ENCODE peak calls at places on chromosome X, in seven cellular contexts. I is esophagus squamous epithelium, F is testis, U is upper lobe of left lung, N is esophagus muscularis mucosa, V is endothelial cell of umbilical vein, B is GM12892. E is an unnamed sample.

GRCh38 chrX:14029039-14029424 is 660 bp downstream of the GEMIN8 start:
- DNase-seq in U (no peak), F (no peak), I (no peak), B (no peak), V (no peak), N (no peak), E (no peak)

GRCh38 chrX:134933911-134934310 is 56.9 kb upstream of the SMIM10 start:
- DNase-seq in F (no peak), N (no peak), I (no peak), V (peak), B (no peak), U (no peak), E (peak)

GRCh38 chrX:27987862-27988646 is 6.8 kb upstream of the DCAF8L1 start:
- DNase-seq in B (no peak), U (no peak), N (no peak), I (no peak), F (no peak), V (no peak), E (no peak)

GRCh38 chrX:85922821-85923220 is 124.5 kb downstream of the CHM start:
- DNase-seq in N (no peak), F (no peak), I (no peak), B (no peak), U (peak), V (no peak), E (no peak)

GRCh38 chrX:154409222-154409871 is at the start of gene DNASE1L1:
- DNase-seq in B (peak), V (peak), N (no peak), I (no peak), F (peak), U (peak), E (peak)

GRCh38 chrX:25083661-25084060 is 67.9 kb upstream of the ARX start:
- DNase-seq in N (no peak), B (no peak), I (no peak), F (no peak), V (no peak), U (no peak), E (no peak)

GRCh38 chrX:150841466-150842197 is 56.8 kb downstream of the CD99L2 start:
- DNase-seq in B (no peak), I (no peak), N (no peak), U (no peak), V (no peak), F (no peak), E (no peak)

GRCh38 chrX:109270580-109271484 is 211.1 kb downstream of the GUCY2F start:
- DNase-seq in F (no peak), U (no peak), I (peak), V (no peak), B (peak), N (no peak), E (peak)

GRCh38 chrX:35890699-35891098 is 28.8 kb upstream of the CFAP47 start:
- DNase-seq in F (peak), V (no peak), I (no peak), U (peak), B (no peak), N (no peak), E (peak)

GRCh38 chrX:13345037-13345436 is 25.2 kb upstream of the ATXN3L start:
- DNase-seq in N (no peak), I (no peak), U (no peak), F (no peak), V (no peak), B (no peak), E (no peak)

GRCh38 chrX:78237127-78237526 is 90.3 kb downstream of the CYSLTR1 start:
- DNase-seq in I (no peak), F (no peak), V (no peak), U (no peak), B (no peak), N (no peak), E (no peak)

GRCh38 chrX:115491766-115492165 is 69.2 kb upstream of the PLS3 start:
- DNase-seq in V (peak), I (no peak), F (no peak), B (no peak), N (no peak), U (no peak), E (no peak)

GRCh38 chrX:115494133-115494532 is 66.8 kb upstream of the PLS3 start:
- DNase-seq in B (no peak), N (no peak), U (no peak), I (no peak), F (no peak), V (peak), E (no peak)

GRCh38 chrX:115487608-115488007 is 73.4 kb upstream of the PLS3 start:
- DNase-seq in N (no peak), B (no peak), I (no peak), V (no peak), U (no peak), F (no peak), E (no peak)

GRCh38 chrX:115490814-115491213 is 70.2 kb upstream of the PLS3 start:
- DNase-seq in V (peak), N (no peak), I (no peak), U (no peak), B (no peak), F (no peak), E (no peak)

DNA sequence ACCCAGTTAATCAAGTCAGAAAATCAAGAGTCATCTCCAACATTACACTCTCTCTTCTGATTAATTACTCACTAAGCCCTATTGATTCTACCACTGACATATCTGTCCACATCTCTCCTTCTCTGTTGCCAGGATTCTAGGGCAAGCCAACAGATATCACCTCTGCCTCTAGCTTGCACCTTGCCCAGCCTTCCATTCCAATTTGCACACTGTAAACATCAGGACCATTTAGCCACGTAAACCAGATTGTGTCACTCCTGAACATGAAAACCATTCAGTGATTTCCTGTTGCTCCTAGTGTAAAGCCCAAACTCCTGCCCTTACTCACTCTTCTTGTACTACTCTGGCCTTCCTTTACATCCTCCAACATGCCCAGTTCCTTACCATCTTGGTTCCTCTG is 68.0 kb upstream of the PLS3 start:
- DNase-seq in N (no peak), U (no peak), V (no peak), I (no peak), B (no peak), F (no peak), E (no peak)
- TF ChIP-seq POLR2A in N (no peak), U (no peak), V (no peak), I (no peak), B (no peak), F (no peak), E (no peak)

GRCh38 chrX:37896491-37896890 is 49.1 kb upstream of the DYNLT3 start:
- DNase-seq in V (no peak), I (no peak), N (no peak), F (no peak), U (no peak), B (no peak), E (no peak)
- TF ChIP-seq POLR2A in V (no peak), I (no peak), N (no peak), F (no peak), U (no peak), B (no peak), E (no peak)

GRCh38 chrX:41085105-41085882 is at the start of gene USP9X:
- DNase-seq in F (peak), I (peak), B (peak), V (peak), U (peak), N (peak), E (peak)
- TF ChIP-seq POLR2A in F (peak), I (peak), B (peak), V (no peak), U (peak), N (peak), E (peak)

DNA sequence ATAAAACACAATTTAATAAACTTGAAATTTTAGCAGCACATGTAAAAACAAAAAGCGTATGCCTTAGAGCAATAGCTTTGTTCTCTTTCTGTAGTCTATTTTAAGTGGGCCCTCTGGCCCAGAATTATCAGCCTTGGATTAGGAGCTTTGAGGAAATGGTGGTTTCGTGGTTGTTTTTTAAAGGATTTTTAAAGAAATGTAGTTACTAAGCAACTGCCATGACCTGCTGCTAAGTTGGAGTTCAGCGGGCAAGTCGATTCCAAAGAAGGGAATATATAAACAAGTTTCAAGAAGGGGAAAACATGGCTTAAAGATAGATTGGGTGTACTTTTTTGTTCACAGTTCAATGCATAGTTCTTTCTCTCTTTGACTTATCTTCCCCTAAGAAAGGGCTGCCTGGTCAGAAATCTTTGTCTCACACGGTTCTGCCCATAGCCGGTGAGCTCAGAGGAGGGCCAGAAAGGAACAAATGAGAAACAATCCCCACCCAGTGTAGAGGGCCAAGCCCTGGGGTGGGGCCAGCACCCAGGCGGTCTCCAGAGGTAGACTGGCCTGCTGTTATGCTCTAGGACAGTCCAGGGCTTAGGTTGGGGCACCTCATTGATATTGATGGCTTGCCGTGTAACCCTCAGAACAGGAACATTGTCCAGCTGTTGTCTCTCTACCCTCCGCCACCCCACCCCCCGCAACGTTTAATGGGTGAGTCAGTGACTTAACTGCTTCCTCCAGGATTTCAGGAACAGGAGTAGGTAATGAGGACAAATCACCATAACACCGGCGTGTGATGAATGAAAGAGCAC is 32.5 kb downstream of the DLG3 start:
- DNase-seq in N (no peak), U (peak), I (no peak), B (no peak), F (no peak), V (peak), E (peak)
- TF ChIP-seq POLR2A in N (no peak), U (no peak), I (no peak), B (no peak), F (no peak), V (no peak), E (no peak)

GRCh38 chrX:48919947-48920712 is 1.3 kb upstream of the PIM2 start:
- DNase-seq in I (no peak), F (no peak), N (no peak), B (no peak), U (no peak), V (no peak), E (no peak)
- TF ChIP-seq POLR2A in I (no peak), F (no peak), N (no peak), B (no peak), U (no peak), V (no peak), E (no peak)

DNA sequence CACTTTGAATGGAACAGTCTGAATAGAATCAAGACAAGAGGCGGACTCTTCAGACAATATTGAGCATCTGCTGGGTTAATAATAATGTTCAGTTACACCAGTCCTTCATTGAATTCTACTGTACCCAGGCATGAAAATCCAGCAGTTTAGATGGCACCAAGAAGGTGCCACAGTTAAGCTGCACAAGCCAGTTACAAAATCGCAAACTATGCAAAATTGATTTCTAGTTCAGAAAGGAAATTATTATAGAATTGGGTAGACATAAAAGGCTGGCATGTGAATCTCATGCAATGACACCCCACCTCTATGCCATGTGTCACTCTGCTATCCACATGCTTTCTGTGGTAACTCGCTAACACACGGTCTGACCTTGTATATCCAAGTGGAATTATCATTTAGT is 105.8 kb upstream of the VCX3A start:
- DNase-seq in N (no peak), U (no peak), I (no peak), F (no peak), B (no peak), V (no peak), E (no peak)
- TF ChIP-seq POLR2A in N (no peak), U (no peak), I (no peak), F (no peak), B (no peak), V (no peak), E (no peak)

DNA sequence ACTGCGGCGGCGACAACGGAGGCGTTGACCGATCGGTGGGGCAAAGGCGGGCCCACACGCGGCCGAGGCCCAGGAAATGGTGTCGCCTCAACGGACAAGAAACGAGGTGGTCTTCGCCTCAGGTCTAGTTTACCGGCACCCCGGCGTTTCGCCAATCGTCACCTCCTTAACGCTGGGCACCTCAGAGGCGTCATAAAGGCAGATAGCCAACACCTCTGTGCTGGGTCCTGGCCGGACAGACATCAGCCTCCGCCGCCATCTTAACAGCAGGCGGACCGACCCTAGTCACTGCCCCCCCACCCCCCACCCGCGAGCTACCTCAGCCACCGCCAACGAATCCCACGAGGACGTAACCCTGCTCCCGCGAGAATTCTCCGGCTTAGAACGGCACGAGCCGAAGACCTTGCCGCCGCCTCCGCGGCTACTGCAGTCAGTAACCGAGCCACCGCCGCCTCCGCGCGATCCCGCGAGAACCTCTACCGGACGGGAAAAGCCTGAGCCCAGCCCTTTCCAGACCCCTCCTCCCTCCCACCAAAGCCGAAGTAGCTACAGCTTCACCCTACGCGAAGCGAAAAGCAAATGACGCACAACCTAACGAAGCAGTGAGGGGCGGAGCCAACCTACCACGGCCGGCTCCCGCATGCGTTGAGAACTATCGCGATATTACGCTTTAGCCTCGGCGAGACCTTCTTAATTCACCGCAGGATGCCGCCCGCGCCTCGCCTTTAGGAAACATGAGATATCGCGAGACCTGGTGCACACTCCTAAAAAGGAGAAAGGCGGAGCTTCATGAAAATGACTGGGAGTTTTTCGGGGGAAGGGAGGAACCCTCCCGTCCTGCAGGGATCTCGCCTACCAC is 2.7 kb downstream of the HUWE1 start:
- DNase-seq in F (peak), N (peak), U (peak), B (peak), V (peak), I (peak), E (peak)
- TF ChIP-seq POLR2A in F (no peak), N (no peak), U (no peak), B (peak), V (no peak), I (peak), E (peak)

GRCh38 chrX:1384738-1385250 is 7.1 kb downstream of the SLC25A6 start:
- DNase-seq in V (no peak), F (peak), B (no peak), N (no peak), U (peak), I (no peak), E (no peak)

GRCh38 chrX:1385251-1385794 is 6.6 kb downstream of the SLC25A6 start:
- DNase-seq in B (no peak), V (no peak), I (no peak), U (peak), N (no peak), F (peak), E (no peak)

GRCh38 chrX:1385824-1386223 is 6.1 kb downstream of the SLC25A6 start:
- DNase-seq in B (no peak), I (no peak), N (no peak), U (no peak), F (no peak), V (no peak), E (no peak)

GRCh38 chrX:1378306-1378758 is 13.6 kb downstream of the SLC25A6 start:
- DNase-seq in U (no peak), F (no peak), I (no peak), B (no peak), V (no peak), N (no peak), E (no peak)

DNA sequence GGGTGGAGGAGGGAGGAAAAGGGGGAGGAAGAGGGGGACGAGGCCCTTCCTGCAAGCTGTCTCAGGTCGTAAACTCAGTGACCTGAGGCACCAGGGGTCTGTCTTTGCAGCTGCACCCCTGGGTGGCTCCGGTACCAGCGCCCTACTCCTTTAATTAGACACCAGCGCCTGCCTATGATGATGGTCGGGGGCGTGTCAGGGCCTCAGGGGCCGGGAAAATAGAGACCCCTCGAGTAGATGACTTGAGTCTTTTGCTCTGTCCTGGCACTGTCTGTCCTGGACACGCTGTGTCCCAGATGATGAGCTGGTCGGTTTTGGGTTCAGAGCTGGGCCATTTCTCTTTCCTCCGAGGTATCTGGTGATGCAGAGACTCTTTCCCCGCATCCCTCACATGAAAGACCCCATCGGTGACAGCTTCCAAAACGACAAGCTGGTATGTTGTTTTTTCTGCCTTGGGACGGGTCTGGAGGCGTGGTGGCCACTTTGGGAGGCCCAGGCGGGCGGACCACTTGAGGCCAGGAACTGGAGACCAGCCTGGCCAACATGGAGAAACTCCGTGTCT is 11.2 kb downstream of the SLC25A6 start:
- DNase-seq in I (no peak), F (peak), B (no peak), N (no peak), V (no peak), U (no peak), E (no peak)
- TF ChIP-seq POLR2A in I (no peak), F (no peak), B (peak), N (no peak), V (no peak), U (no peak), E (no peak)

GRCh38 chrX:130560558-130560957 is 158.8 kb downstream of the RBMX2 start:
- DNase-seq in I (no peak), V (no peak), F (no peak), U (no peak), N (no peak), B (no peak), E (no peak)

GRCh38 chrX:130552444-130553073 is 150.8 kb downstream of the RBMX2 start:
- DNase-seq in I (no peak), N (no peak), F (no peak), B (no peak), U (peak), V (no peak), E (no peak)

GRCh38 chrX:130555757-130556156 is 154.0 kb downstream of the RBMX2 start:
- DNase-seq in U (no peak), I (no peak), F (no peak), N (no peak), V (no peak), B (no peak), E (no peak)

GRCh38 chrX:130555341-130555740 is 153.6 kb downstream of the RBMX2 start:
- DNase-seq in F (no peak), I (no peak), B (no peak), U (no peak), V (no peak), N (no peak), E (no peak)
- TF ChIP-seq POLR2A in F (no peak), I (no peak), B (no peak), U (no peak), V (no peak), N (no peak), E (no peak)

GRCh38 chrX:148417934-148418333 is 82.5 kb upstream of the AFF2 start:
- DNase-seq in N (no peak), B (no peak), I (no peak), F (no peak), V (no peak), U (no peak), E (no peak)
- TF ChIP-seq POLR2A in N (no peak), B (no peak), I (no peak), F (no peak), V (no peak), U (no peak), E (no peak)